ENCODE peak calls at places on chromosomes 6 and 20, in five cellular contexts. One of them, this sample, is unnamed.

GRCh38 chr20:22402990-22403859 is 181.1 kb downstream of the FOXA2 start:
- DNase-seq in bronchial epithelial cell: peak
- DNase-seq in GM13976: no peak
- DNase-seq in gastrocnemius medialis: no peak
- DNase-seq in AG10803: no peak
- DNase-seq in this sample: peak

GRCh38 chr6:130885392-130886192 is 58.4 kb downstream of the SMLR1 start:
- DNase-seq in bronchial epithelial cell: peak
- DNase-seq in GM13976: peak
- DNase-seq in gastrocnemius medialis: peak
- DNase-seq in AG10803: peak
- DNase-seq in this sample: peak

GRCh38 chr20:23086056-23086551 is at the start of gene CD93:
- DNase-seq in bronchial epithelial cell: no peak
- DNase-seq in GM13976: peak
- DNase-seq in gastrocnemius medialis: peak
- DNase-seq in AG10803: no peak
- DNase-seq in this sample: no peak

GRCh38 chr6:46490425-46491200 is 636 bp downstream of the RCAN2 start:
- DNase-seq in bronchial epithelial cell: no peak
- DNase-seq in GM13976: peak
- DNase-seq in gastrocnemius medialis: peak
- DNase-seq in AG10803: no peak
- DNase-seq in this sample: peak

GRCh38 chr6:107704377-107705013 is 119.6 kb downstream of the SCML4 start:
- DNase-seq in bronchial epithelial cell: peak
- DNase-seq in GM13976: peak
- DNase-seq in gastrocnemius medialis: no peak
- DNase-seq in AG10803: peak
- DNase-seq in this sample: peak

GRCh38 chr20:39961667-39962066 is 727.4 kb downstream of the MAFB start:
- DNase-seq in bronchial epithelial cell: no peak
- DNase-seq in GM13976: no peak
- DNase-seq in gastrocnemius medialis: no peak
- DNase-seq in AG10803: peak
- DNase-seq in this sample: no peak

GRCh38 chr20:8876381-8876780 is 192.5 kb upstream of the PLCB4 start:
- DNase-seq in bronchial epithelial cell: no peak
- DNase-seq in GM13976: no peak
- DNase-seq in gastrocnemius medialis: no peak
- DNase-seq in AG10803: no peak
- DNase-seq in this sample: no peak

GRCh38 chr6:139051396-139052070 is 23.0 kb downstream of the ABRACL start:
- DNase-seq in bronchial epithelial cell: no peak
- DNase-seq in GM13976: no peak
- DNase-seq in gastrocnemius medialis: no peak
- DNase-seq in AG10803: no peak
- DNase-seq in this sample: no peak

GRCh38 chr6:152575621-152576150 is 61.5 kb downstream of the SYNE1 start:
- DNase-seq in bronchial epithelial cell: peak
- DNase-seq in GM13976: no peak
- DNase-seq in gastrocnemius medialis: no peak
- DNase-seq in AG10803: peak
- DNase-seq in this sample: peak

GRCh38 chr6:30886897-30887255 is 2.6 kb downstream of the DDR1 start:
- DNase-seq in bronchial epithelial cell: no peak
- DNase-seq in GM13976: peak
- DNase-seq in gastrocnemius medialis: no peak
- DNase-seq in AG10803: no peak
- DNase-seq in this sample: no peak

GRCh38 chr20:64076061-64076997 is 3.0 kb downstream of the RGS19 start:
- DNase-seq in bronchial epithelial cell: no peak
- DNase-seq in GM13976: no peak
- DNase-seq in gastrocnemius medialis: no peak
- DNase-seq in AG10803: no peak
- DNase-seq in this sample: no peak

GRCh38 chr6:30681696-30682180 is 4.7 kb downstream of the PPP1R18 start:
- DNase-seq in bronchial epithelial cell: no peak
- DNase-seq in GM13976: no peak
- DNase-seq in gastrocnemius medialis: no peak
- DNase-seq in AG10803: no peak
- DNase-seq in this sample: no peak

GRCh38 chr20:14197097-14197496 is 140.3 kb downstream of the FLRT3 start:
- DNase-seq in bronchial epithelial cell: no peak
- DNase-seq in GM13976: no peak
- DNase-seq in gastrocnemius medialis: no peak
- DNase-seq in AG10803: peak
- DNase-seq in this sample: no peak

GRCh38 chr20:47557218-47557617 is 55.5 kb downstream of the NCOA3 start:
- DNase-seq in bronchial epithelial cell: no peak
- DNase-seq in GM13976: no peak
- DNase-seq in gastrocnemius medialis: no peak
- DNase-seq in AG10803: no peak
- DNase-seq in this sample: no peak

GRCh38 chr20:58810116-58810878 is 40.4 kb downstream of the GNAS-AS1 start:
- DNase-seq in bronchial epithelial cell: no peak
- DNase-seq in GM13976: no peak
- DNase-seq in gastrocnemius medialis: no peak
- DNase-seq in AG10803: no peak
- DNase-seq in this sample: no peak

GRCh38 chr6:26159417-26160273 is 72.4 kb downstream of the HFE start:
- DNase-seq in bronchial epithelial cell: no peak
- DNase-seq in GM13976: no peak
- DNase-seq in gastrocnemius medialis: no peak
- DNase-seq in AG10803: no peak
- DNase-seq in this sample: peak

GRCh38 chr6:53947780-53948179 is 153.0 kb downstream of the LRRC1 start:
- DNase-seq in bronchial epithelial cell: no peak
- DNase-seq in GM13976: no peak
- DNase-seq in gastrocnemius medialis: no peak
- DNase-seq in AG10803: no peak
- DNase-seq in this sample: no peak

GRCh38 chr6:139533573-139534471 is 159.4 kb upstream of the CITED2 start:
- DNase-seq in bronchial epithelial cell: peak
- DNase-seq in GM13976: no peak
- DNase-seq in gastrocnemius medialis: no peak
- DNase-seq in AG10803: peak
- DNase-seq in this sample: peak

GRCh38 chr20:32961956-32962517 is 42.2 kb downstream of the SUN5 start:
- DNase-seq in bronchial epithelial cell: no peak
- DNase-seq in GM13976: peak
- DNase-seq in gastrocnemius medialis: no peak
- DNase-seq in AG10803: no peak
- DNase-seq in this sample: no peak

GRCh38 chr20:62880935-62881661 is 19.5 kb upstream of the TCFL5 start:
- DNase-seq in bronchial epithelial cell: no peak
- DNase-seq in GM13976: no peak
- DNase-seq in gastrocnemius medialis: no peak
- DNase-seq in AG10803: no peak
- DNase-seq in this sample: no peak

GRCh38 chr20:44326391-44327159 is 10.3 kb upstream of the R3HDML start:
- DNase-seq in bronchial epithelial cell: no peak
- DNase-seq in GM13976: no peak
- DNase-seq in gastrocnemius medialis: no peak
- DNase-seq in AG10803: no peak
- DNase-seq in this sample: no peak
- TF ChIP-seq CTCF in bronchial epithelial cell: peak
- TF ChIP-seq CTCF in GM13976: no peak
- TF ChIP-seq CTCF in gastrocnemius medialis: no peak
- TF ChIP-seq CTCF in AG10803: no peak
- TF ChIP-seq CTCF in this sample: no peak

DNA sequence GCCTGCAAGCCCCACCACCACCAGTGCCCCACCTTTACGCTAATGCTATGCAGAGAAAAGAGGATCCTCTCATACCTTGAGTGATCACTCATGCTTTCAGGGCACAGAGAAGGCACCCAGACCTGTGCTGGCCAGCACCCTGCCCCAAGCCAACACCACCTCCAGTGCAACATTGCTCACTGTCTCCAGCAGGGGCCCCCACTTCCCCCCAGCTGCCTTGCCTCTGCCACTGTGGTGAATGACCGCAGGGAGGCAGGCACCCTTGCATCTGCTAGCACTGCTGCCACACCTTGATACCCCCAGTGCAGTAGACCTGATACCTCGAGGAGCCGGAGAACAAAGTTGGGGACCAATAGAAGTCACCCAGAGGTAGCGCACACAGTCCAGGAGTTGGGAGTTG is 139.2 kb upstream of the PLN start:
- DNase-seq in bronchial epithelial cell: no peak
- DNase-seq in GM13976: no peak
- DNase-seq in gastrocnemius medialis: no peak
- DNase-seq in AG10803: no peak
- DNase-seq in this sample: no peak
- TF ChIP-seq CTCF in bronchial epithelial cell: no peak
- TF ChIP-seq CTCF in GM13976: no peak
- TF ChIP-seq CTCF in gastrocnemius medialis: no peak
- TF ChIP-seq CTCF in AG10803: no peak
- TF ChIP-seq CTCF in this sample: no peak

GRCh38 chr6:41568585-41569384 is 22.6 kb downstream of the FOXP4 start:
- DNase-seq in bronchial epithelial cell: peak
- DNase-seq in GM13976: no peak
- DNase-seq in gastrocnemius medialis: no peak
- DNase-seq in AG10803: no peak
- DNase-seq in this sample: no peak
- TF ChIP-seq CTCF in bronchial epithelial cell: no peak
- TF ChIP-seq CTCF in GM13976: no peak
- TF ChIP-seq CTCF in gastrocnemius medialis: no peak
- TF ChIP-seq CTCF in AG10803: no peak
- TF ChIP-seq CTCF in this sample: no peak

DNA sequence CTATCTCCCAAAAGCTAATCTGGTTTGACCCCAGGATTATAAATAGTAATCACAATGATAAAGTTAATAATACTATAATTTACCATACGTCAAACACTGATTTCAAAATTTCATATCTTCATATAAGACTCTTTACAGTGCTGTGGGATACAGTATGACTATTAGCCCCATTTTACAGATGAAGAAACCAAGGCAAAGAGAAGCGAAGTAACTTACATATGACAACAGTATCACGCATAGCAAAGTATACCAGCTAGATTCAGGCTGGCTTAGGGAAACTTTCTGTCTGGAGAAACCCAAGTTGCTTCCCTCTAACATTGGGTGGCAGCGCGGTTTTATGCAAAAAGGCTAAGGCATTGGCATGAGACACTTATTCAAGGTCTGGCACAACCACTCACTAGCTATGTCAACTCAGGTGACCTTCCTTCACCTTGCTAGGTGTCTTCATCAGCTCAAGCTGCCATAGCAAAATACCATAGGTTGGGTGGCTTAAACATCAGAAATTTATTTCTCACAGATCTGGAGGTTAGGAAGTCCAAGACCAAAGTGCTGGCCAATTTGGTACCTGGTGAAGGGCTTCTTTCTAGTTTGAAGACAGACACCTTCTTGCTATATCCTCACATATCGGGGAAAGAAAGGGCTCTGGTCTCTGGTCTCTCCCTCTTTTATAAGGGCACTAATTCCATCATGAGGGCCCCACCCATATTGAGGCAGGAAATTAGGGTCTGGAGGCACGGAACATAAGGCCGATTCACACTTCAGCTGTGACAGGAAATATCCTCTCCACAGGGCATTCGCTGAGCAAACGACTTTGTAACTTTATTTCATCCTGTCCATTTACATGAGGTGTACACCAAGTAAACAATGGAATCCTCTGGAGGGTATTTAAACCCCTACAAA is 22.4 kb upstream of the UTRN start:
- DNase-seq in bronchial epithelial cell: no peak
- DNase-seq in GM13976: no peak
- DNase-seq in gastrocnemius medialis: no peak
- DNase-seq in AG10803: no peak
- DNase-seq in this sample: peak
- TF ChIP-seq CTCF in bronchial epithelial cell: no peak
- TF ChIP-seq CTCF in GM13976: no peak
- TF ChIP-seq CTCF in gastrocnemius medialis: no peak
- TF ChIP-seq CTCF in AG10803: no peak
- TF ChIP-seq CTCF in this sample: no peak

DNA sequence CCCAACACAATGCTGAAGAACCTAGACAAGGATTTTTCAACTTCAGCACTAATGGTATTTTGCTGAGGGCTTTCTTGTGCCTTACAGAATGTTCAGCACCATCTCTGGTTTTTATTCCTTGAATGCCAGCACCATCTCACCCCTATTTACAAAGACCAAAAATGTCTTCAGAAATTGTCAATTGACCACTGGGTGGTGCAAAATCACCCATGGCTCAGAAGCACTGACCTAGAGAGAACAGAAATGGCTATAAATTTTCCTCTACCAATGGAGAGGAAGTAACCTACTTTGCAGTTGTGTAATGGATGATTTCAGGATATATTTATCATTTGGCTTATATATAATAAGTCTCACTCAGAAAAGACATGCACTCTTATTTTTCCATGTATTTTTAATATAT is 431.0 kb upstream of the IRAK1BP1 start:
- DNase-seq in bronchial epithelial cell: peak
- DNase-seq in GM13976: no peak
- DNase-seq in gastrocnemius medialis: no peak
- DNase-seq in AG10803: peak
- DNase-seq in this sample: peak
- TF ChIP-seq CTCF in bronchial epithelial cell: peak
- TF ChIP-seq CTCF in GM13976: no peak
- TF ChIP-seq CTCF in gastrocnemius medialis: no peak
- TF ChIP-seq CTCF in AG10803: peak
- TF ChIP-seq CTCF in this sample: peak

DNA sequence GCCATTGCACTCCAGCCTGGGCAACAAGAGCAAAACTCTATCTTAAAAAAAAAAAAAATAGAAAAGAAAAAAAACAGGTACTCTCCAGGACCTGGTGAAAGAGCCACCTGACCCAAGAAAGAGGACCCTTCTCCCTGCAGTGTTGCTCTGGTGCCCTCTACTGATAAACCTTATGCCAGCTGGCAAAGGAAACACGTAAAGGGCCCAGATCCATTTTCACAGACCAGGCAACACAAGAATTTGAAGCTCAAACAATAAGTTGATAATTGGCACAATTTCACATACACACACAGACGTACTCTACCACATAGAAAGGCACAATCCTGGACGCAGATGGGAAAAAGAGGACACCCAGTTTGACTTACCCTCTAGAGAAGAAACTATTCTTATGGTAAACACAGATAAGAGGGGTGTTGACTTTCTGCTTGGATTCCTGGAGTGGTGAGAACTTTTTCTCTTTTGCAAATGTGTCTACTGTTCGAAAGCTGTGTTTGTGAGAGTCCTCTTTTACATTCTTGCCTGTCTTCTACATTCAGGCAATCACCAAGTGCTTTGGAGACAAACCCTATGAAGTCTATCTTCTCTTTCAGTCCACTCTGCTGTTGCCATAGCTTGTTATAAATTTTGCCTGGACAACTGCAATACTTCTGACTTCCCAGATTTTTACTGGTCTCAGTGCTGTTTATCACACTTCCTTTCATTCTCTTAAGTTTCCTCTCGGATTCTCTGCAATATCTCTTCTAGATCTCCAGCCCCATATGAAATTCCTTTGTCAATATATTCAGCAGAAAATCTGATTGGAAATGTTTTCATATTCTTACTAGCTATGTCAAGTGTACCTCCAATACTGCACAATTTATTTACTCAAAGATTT is 6.4 kb upstream of the SNRPB start:
- DNase-seq in bronchial epithelial cell: no peak
- DNase-seq in GM13976: no peak
- DNase-seq in gastrocnemius medialis: no peak
- DNase-seq in AG10803: no peak
- DNase-seq in this sample: no peak
- TF ChIP-seq CTCF in bronchial epithelial cell: no peak
- TF ChIP-seq CTCF in GM13976: peak
- TF ChIP-seq CTCF in gastrocnemius medialis: no peak
- TF ChIP-seq CTCF in AG10803: no peak
- TF ChIP-seq CTCF in this sample: no peak

GRCh38 chr6:40999498-41000070 is 39.4 kb downstream of the UNC5CL start:
- DNase-seq in bronchial epithelial cell: peak
- DNase-seq in GM13976: peak
- DNase-seq in gastrocnemius medialis: peak
- DNase-seq in AG10803: peak
- DNase-seq in this sample: peak
- TF ChIP-seq CTCF in bronchial epithelial cell: peak
- TF ChIP-seq CTCF in GM13976: peak
- TF ChIP-seq CTCF in gastrocnemius medialis: no peak
- TF ChIP-seq CTCF in AG10803: peak
- TF ChIP-seq CTCF in this sample: no peak